ENCODE peak calls at places on chromosomes 2 and 18, in five cellular contexts. N is A549, Z is SK-N-SH, F is K562, O is GM12878. S is an unnamed sample.

GRCh38 chr2:231425811-231426703 is 30.5 kb downstream of the B3GNT7 start:
- DNase-seq in N (no peak), Z (no peak), O (no peak), F (no peak), S (no peak)

GRCh38 chr2:207450186-207450585 is 79.6 kb upstream of the CREB1 start:
- DNase-seq in N (no peak), Z (no peak), F (no peak), O (no peak), S (no peak)

GRCh38 chr2:5970347-5970746 is 278.2 kb downstream of the SOX11 start:
- DNase-seq in Z (no peak), F (no peak), N (no peak), O (no peak), S (no peak)

GRCh38 chr2:162021659-162022058 is 52.4 kb downstream of the DPP4 start:
- DNase-seq in F (no peak), Z (no peak), O (no peak), N (no peak), S (no peak)

GRCh38 chr2:57990118-57990725 is 56.4 kb upstream of the VRK2 start:
- DNase-seq in N (no peak), Z (peak), O (peak), F (no peak), S (no peak)

GRCh38 chr2:227153307-227153706 is 10.7 kb downstream of the COL4A4 start:
- DNase-seq in O (no peak), Z (no peak), N (peak), F (no peak), S (no peak)

GRCh38 chr18:54392621-54393023 is 34.9 kb downstream of the C18orf54 start:
- DNase-seq in F (peak), O (no peak), N (peak), Z (peak), S (peak)

GRCh38 chr18:12038661-12039417 is 54.8 kb upstream of the ANKRD62 start:
- DNase-seq in Z (peak), N (peak), F (peak), O (no peak), S (peak)

GRCh38 chr18:74994502-74995403 is 214.2 kb downstream of the PTGR3 start:
- DNase-seq in Z (no peak), F (no peak), O (peak), N (no peak), S (peak)

GRCh38 chr18:9428301-9428706 is 47.0 kb upstream of the RALBP1 start:
- DNase-seq in Z (peak), F (no peak), O (no peak), N (no peak), S (no peak)

GRCh38 chr2:230982528-230982927 is 13.4 kb upstream of the SPATA3 start:
- DNase-seq in F (no peak), O (no peak), Z (no peak), N (no peak), S (no peak)

GRCh38 chr2:226911932-226912331 is 76.1 kb downstream of the RHBDD1 start:
- DNase-seq in O (no peak), N (no peak), Z (no peak), F (no peak), S (peak)

GRCh38 chr2:72993147-72993546 is 75.8 kb downstream of the EMX1 start:
- DNase-seq in N (peak), O (peak), F (peak), Z (peak), S (peak)

GRCh38 chr2:40867829-40868228 is 415.9 kb upstream of the SLC8A1 start:
- DNase-seq in Z (no peak), N (no peak), F (no peak), O (no peak), S (no peak)

GRCh38 chr2:159891917-159892691 is 94.1 kb upstream of the CD302 start:
- DNase-seq in F (no peak), O (no peak), N (peak), Z (no peak), S (peak)

GRCh38 chr2:8416836-8417832 is 264.7 kb upstream of the ID2 start:
- DNase-seq in N (no peak), F (no peak), Z (peak), O (no peak), S (peak)

GRCh38 chr18:57784034-57784815 is 18.9 kb downstream of the ATP8B1 start:
- DNase-seq in O (no peak), N (no peak), Z (no peak), F (no peak), S (peak)

GRCh38 chr2:150023044-150023443 is 435.5 kb upstream of the MMADHC start:
- DNase-seq in Z (no peak), N (no peak), F (no peak), O (no peak), S (no peak)

GRCh38 chr2:98348066-98348561 is 1.9 kb downstream of the CNGA3 start:
- DNase-seq in F (no peak), Z (peak), O (no peak), N (peak), S (no peak)

GRCh38 chr18:24600076-24600654 is 139.7 kb downstream of the HRH4 start:
- DNase-seq in Z (peak), O (no peak), N (peak), F (peak), S (peak)

GRCh38 chr2:191724015-191724414 is 46.1 kb downstream of the NABP1 start:
- DNase-seq in O (peak), F (no peak), Z (no peak), N (no peak), S (no peak)

GRCh38 chr2:220275454-220275853 is 648.0 kb downstream of the SLC4A3 start:
- DNase-seq in N (peak), O (no peak), Z (no peak), F (no peak), S (no peak)

GRCh38 chr2:109168080-109168479 is 39.1 kb downstream of the SH3RF3 start:
- DNase-seq in F (no peak), N (no peak), O (no peak), Z (no peak), S (peak)

GRCh38 chr2:8658064-8658862 is 23.6 kb upstream of the ID2 start:
- DNase-seq in N (no peak), F (no peak), Z (no peak), O (no peak), S (no peak)

GRCh38 chr2:209685963-209686362 is 85.7 kb upstream of the UNC80 start:
- DNase-seq in N (no peak), O (no peak), F (no peak), Z (no peak), S (no peak)

GRCh38 chr2:40716879-40717278 is 265.0 kb upstream of the SLC8A1 start:
- DNase-seq in F (no peak), O (no peak), Z (no peak), N (peak), S (peak)

GRCh38 chr2:231926761-231927565 is 767 bp upstream of the NPPC start:
- DNase-seq in Z (peak), N (no peak), O (no peak), F (no peak), S (peak)

GRCh38 chr18:58269931-58270330 is 225.9 kb downstream of the NEDD4L start:
- DNase-seq in F (no peak), Z (no peak), O (no peak), N (no peak), S (no peak)

GRCh38 chr2:50754514-50754913 is 277.4 kb downstream of the NRXN1 start:
- DNase-seq in O (no peak), F (no peak), N (no peak), Z (no peak), S (no peak)

GRCh38 chr2:104885119-104885777 is 31.3 kb downstream of the POU3F3 start:
- DNase-seq in N (no peak), O (no peak), F (no peak), Z (no peak), S (no peak)

GRCh38 chr2:16665746-16666452 is at the start of gene CYRIA:
- DNase-seq in N (no peak), O (no peak), F (peak), Z (peak), S (no peak)

GRCh38 chr2:12931211-12931844 is 214.6 kb downstream of the TRIB2 start:
- DNase-seq in O (no peak), F (peak), N (peak), Z (peak), S (peak)

GRCh38 chr2:59961733-59962132 is 591.7 kb downstream of the BCL11A start:
- DNase-seq in F (no peak), Z (no peak), O (no peak), N (no peak), S (no peak)

GRCh38 chr2:233801357-233802131 is 23.4 kb downstream of the MROH2A start:
- DNase-seq in N (no peak), F (no peak), Z (no peak), O (no peak), S (peak)

GRCh38 chr2:233803994-233804393 is 25.9 kb downstream of the MROH2A start:
- DNase-seq in F (no peak), O (no peak), Z (no peak), N (no peak), S (no peak)

GRCh38 chr2:233800231-233800630 is 22.1 kb downstream of the MROH2A start:
- DNase-seq in Z (no peak), N (no peak), F (no peak), O (no peak), S (no peak)

GRCh38 chr2:233803292-233803911 is 25.3 kb downstream of the MROH2A start:
- DNase-seq in F (no peak), O (no peak), N (no peak), Z (no peak), S (no peak)

DNA sequence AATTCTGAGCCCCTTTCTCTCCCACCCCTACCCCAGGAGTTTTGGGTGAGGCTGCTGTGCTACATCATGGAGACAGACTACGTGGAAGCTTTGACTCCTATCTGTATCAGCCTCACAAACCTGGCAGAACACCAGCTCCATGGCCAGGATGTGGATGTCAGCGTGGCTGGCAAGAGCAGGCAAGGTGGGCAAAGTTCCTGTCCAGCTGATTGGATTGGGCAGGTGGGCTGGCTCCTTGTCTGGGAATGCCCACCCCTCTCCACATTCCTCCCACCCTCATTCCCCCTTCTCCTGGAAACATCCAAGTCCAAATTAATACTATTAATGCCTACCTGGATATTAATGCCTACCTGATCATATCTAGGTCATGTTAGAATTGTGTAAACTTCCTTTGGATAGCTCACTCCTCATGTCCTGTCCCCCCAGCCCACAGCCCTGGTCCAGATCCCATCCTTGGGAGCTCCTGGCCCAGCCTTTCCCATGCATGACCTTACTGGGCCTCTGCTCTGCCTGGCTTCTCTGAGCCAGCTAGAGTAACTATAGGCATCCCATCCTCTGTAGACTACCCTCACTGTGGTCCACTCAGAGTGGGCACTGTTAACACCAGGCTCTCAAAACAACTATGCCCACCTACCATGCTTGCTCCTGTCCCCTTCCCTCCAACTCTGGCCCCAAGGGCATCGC is 24.1 kb downstream of the MROH2A start:
- DNase-seq in Z (no peak), N (no peak), F (no peak), O (no peak), S (no peak)
- TF ChIP-seq SMC3 in Z (no peak), N (no peak), F (no peak), O (no peak), S (no peak)

GRCh38 chr2:95552911-95553310 is 38.9 kb upstream of the TRIM43 start:
- DNase-seq in N (no peak), F (no peak), O (no peak), Z (no peak), S (no peak)
- TF ChIP-seq SMC3 in N (no peak), F (no peak), O (no peak), Z (no peak), S (no peak)

GRCh38 chr2:19035238-19035637 is 323.2 kb downstream of the OSR1 start:
- DNase-seq in N (no peak), Z (no peak), O (no peak), F (no peak), S (peak)
- TF ChIP-seq SMC3 in N (no peak), Z (no peak), O (no peak), F (no peak), S (no peak)

GRCh38 chr2:63712748-63713147 is 124.0 kb downstream of the MDH1 start:
- DNase-seq in N (peak), F (no peak), Z (no peak), O (no peak), S (peak)
- TF ChIP-seq SMC3 in N (no peak), F (no peak), Z (no peak), O (no peak), S (no peak)

GRCh38 chr2:53949457-53949856 is 21.3 kb downstream of the PSME4 start:
- DNase-seq in F (no peak), Z (no peak), N (no peak), O (no peak), S (peak)
- TF ChIP-seq SMC3 in F (no peak), Z (no peak), N (no peak), O (no peak), S (no peak)

GRCh38 chr2:128364441-128364911 is 45.8 kb upstream of the HS6ST1 start:
- DNase-seq in O (no peak), N (no peak), Z (no peak), F (no peak), S (no peak)
- TF ChIP-seq SMC3 in O (no peak), N (no peak), Z (no peak), F (no peak), S (no peak)

GRCh38 chr2:223055140-223055539 is 3.1 kb downstream of the KCNE4 start:
- DNase-seq in O (no peak), N (no peak), Z (no peak), F (no peak), S (peak)
- TF ChIP-seq SMC3 in O (no peak), N (no peak), Z (no peak), F (no peak), S (no peak)

DNA sequence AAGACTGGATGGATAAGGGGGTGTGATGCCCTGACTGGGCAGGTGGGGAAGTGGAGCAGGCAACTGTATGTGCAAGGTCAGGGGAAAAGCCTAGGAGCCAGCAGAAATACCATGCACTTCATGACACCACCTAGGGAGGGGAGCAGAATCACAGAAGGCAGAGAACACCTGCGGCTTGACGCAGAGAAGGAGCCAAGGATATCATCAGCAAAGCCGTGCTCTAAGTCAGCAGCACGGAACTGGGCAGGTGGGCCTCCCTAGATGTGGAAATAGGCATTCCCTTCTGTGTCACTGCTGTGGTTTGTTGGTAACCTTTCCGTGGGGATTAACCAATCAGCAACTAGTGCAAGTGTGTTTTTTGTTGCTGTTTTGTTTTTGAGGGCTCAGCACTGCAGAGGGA is 41.3 kb downstream of the HDLBP start:
- DNase-seq in N (peak), O (no peak), Z (no peak), F (no peak), S (no peak)
- TF ChIP-seq SMC3 in N (no peak), O (no peak), Z (no peak), F (no peak), S (no peak)

GRCh38 chr2:135703300-135703699 is 38.4 kb upstream of the UBXN4 start:
- DNase-seq in Z (no peak), O (no peak), N (no peak), F (no peak), S (no peak)

GRCh38 chr2:135698838-135699237 is 42.8 kb upstream of the UBXN4 start:
- DNase-seq in N (no peak), Z (no peak), O (no peak), F (no peak), S (no peak)

DNA sequence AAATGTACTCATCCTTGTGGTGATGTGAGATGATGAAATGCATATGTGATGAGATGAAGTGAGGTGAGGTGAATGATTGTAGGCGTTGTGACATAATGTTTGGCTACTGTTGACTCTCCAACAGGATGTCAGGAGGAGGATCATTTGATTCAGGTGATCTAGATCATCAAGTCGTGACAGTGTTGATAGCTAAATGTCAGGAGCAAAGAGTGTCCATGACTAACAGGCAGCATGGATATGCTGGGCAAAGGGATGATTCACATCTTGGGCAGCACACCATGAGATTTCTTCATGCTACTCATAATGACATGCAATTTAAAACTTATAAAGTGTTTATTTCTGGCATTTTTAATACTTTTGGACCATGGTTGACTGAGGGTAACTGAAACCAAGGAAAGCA is 40.2 kb upstream of the UBXN4 start:
- DNase-seq in N (no peak), O (no peak), F (no peak), Z (no peak), S (peak)
- TF ChIP-seq SMC3 in N (no peak), O (no peak), F (no peak), Z (no peak), S (no peak)